ENCODE peak calls at places on chromosomes 11 and 22, in seven cellular contexts. W is IMR-90, E is aorta, K is lower lobe of right lung, U is GM23248, D is psoas muscle, M is Panc1. N is an unnamed sample.
A peak's percentile ranks its signal among the peaks of the same experiment; 100 is the strongest.

GRCh38 chr22:50687829-50688228 is 15.2 kb downstream of the SHANK3 start:
- DNase-seq in W (no peak), E (peak; percentile 38), K (no peak), U (no peak), D (no peak), M (no peak), N (no peak)

GRCh38 chr11:65416341-65417185 is 6.0 kb upstream of the NEAT1 start:
- DNase-seq in W (peak; percentile 71), E (peak; percentile 95), K (peak; percentile 94), U (peak; percentile 89), D (peak; percentile 93), M (no peak), N (peak; percentile 92)

GRCh38 chr11:82858133-82858532 is 42.1 kb downstream of the PRCP start:
- DNase-seq in W (no peak), E (no peak), K (no peak), U (no peak), D (no peak), M (no peak), N (no peak)

GRCh38 chr11:75946531-75947530 is 131.8 kb downstream of the UVRAG start:
- DNase-seq in W (peak; percentile 60), E (no peak), K (no peak), U (peak; percentile 9), D (no peak), M (no peak), N (peak; percentile 18)

GRCh38 chr22:37316405-37316804 is 34.1 kb downstream of the CYTH4 start:
- DNase-seq in W (no peak), E (no peak), K (no peak), U (no peak), D (no peak), M (no peak), N (no peak)

GRCh38 chr22:31871475-31871874 is 72.9 kb upstream of the YWHAH start:
- DNase-seq in W (no peak), E (no peak), K (no peak), U (no peak), D (no peak), M (no peak), N (no peak)

GRCh38 chr22:30000566-30000965 is 79.7 kb upstream of the HORMAD2 start:
- DNase-seq in W (peak; percentile 82), E (no peak), K (no peak), U (peak; percentile 72), D (no peak), M (no peak), N (no peak)

GRCh38 chr22:22013559-22014284 is 31.1 kb upstream of the TOP3B start:
- DNase-seq in W (no peak), E (no peak), K (no peak), U (no peak), D (no peak), M (no peak), N (no peak)

GRCh38 chr22:29617922-29618629 is 14.6 kb downstream of the NF2 start:
- DNase-seq in W (peak; percentile 68), E (no peak), K (no peak), U (peak; percentile 62), D (no peak), M (no peak), N (peak; percentile 36)

GRCh38 chr11:71363721-71364120 is 84.5 kb downstream of the DHCR7 start:
- DNase-seq in W (no peak), E (no peak), K (no peak), U (no peak), D (no peak), M (no peak), N (no peak)

GRCh38 chr11:107916671-107917241 is 11.5 kb upstream of the RAB39A start:
- DNase-seq in W (no peak), E (no peak), K (no peak), U (peak; percentile 40), D (no peak), M (peak; percentile 47), N (no peak)

GRCh38 chr11:67270256-67271211 is 4.3 kb downstream of the GRK2 start:
- DNase-seq in W (no peak), E (peak; percentile 86), K (peak; percentile 69), U (no peak), D (peak; percentile 55), M (no peak), N (peak; percentile 70)

GRCh38 chr11:67268684-67269268 is 2.5 kb downstream of the GRK2 start:
- DNase-seq in W (no peak), E (no peak), K (peak; percentile 50), U (no peak), D (no peak), M (no peak), N (no peak)

GRCh38 chr11:67268036-67268683 is 1.9 kb downstream of the GRK2 start:
- DNase-seq in W (no peak), E (peak; percentile 66), K (peak; percentile 65), U (no peak), D (no peak), M (no peak), N (no peak)

GRCh38 chr11:67271212-67271547 is 4.9 kb downstream of the GRK2 start:
- DNase-seq in W (no peak), E (no peak), K (no peak), U (no peak), D (no peak), M (no peak), N (no peak)

GRCh38 chr11:67269401-67270255 is 3.4 kb downstream of the GRK2 start:
- DNase-seq in W (no peak), E (peak; percentile 66), K (peak; percentile 49), U (no peak), D (no peak), M (no peak), N (peak; percentile 65)
- H3K27ac ChIP-seq in W (peak overlapping the region; percentile 48), E (peak overlapping the region; percentile 23), K (peak overlapping the region; percentile 93), U (no peak overlapping the region), D (peak overlapping the region; percentile 51), M (peak overlapping the region; percentile 69), N (peak overlapping the region; percentile 84)

DNA sequence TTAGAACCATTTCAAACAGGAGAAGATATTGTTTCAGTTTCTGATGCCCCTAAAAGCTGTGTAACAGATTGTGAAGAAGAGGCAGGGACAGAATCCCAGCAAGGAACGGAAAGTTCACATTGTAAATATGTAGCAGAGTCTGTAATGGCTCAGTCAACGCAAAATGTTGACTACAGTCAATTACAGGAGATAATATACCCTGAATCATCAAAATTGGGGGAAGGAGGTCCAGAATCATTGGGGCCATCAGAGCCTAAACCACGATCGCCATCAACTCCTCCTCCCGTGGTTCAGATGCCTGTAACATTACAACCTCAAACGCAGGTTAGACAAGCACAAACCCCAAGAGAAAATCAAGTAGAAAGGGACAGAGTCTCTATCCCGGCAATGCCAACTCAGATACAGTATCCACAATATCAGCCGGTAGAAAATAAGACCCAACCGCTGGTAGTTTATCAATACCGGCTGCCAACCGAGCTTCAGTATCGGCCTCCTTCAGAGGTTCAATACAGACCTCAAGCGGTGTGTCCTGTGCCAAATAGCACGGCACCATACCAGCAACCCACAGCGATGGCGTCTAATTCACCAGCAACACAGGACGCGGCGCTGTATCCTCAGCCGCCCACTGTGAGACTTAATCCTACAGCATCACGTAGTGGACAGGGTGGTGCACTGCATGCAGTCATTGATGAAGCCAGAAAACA is 40.8 kb downstream of the IGLL1 start:
- DNase-seq in W (peak; percentile 69), E (peak; percentile 82), K (peak; percentile 81), U (peak; percentile 84), D (peak; percentile 68), M (peak; percentile 61), N (peak; percentile 88)
- H3K4me3 ChIP-seq in W (no peak overlapping the region), E (no peak overlapping the region), K (no peak overlapping the region), U (peak overlapping the region; percentile 53), D (no peak overlapping the region), M (peak overlapping the region; percentile 9), N (no peak overlapping the region)

DNA sequence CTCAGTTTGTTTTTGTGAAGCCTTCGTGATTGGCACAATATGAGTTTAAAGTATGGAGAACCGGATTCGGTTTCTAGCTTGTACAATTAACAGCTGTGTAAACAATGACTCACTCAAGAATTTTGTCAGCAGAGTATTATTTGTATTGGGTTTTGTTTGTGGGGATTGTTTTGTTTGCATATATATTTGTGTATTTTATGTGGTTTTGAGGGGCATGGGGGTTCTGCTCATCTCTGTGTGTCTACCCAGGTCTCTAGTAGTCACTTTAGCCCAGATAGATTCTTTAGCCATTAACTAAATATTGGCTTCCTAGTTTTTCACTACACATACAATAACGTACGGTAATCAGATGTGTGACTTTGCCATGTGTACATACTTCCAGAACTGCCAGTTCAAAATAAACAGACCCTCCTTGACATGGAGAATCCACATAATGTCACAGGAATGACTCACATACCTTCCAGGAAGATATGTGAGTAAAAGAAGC is 7.5 kb upstream of the MS4A7 start:
- DNase-seq in W (no peak), E (no peak), K (no peak), U (peak; percentile 2), D (no peak), M (peak; percentile 86), N (no peak)
- H3K27ac ChIP-seq in W (no peak overlapping the region), E (no peak overlapping the region), K (no peak overlapping the region), U (no peak overlapping the region), D (no peak overlapping the region), M (peak overlapping the region; percentile 86), N (peak overlapping the region; percentile 74)

GRCh38 chr11:128548655-128549255 is 38.6 kb downstream of the ETS1 start:
- DNase-seq in W (peak; percentile 32), E (peak; percentile 62), K (peak; percentile 70), U (peak; percentile 73), D (peak; percentile 62), M (no peak), N (peak; percentile 34)
- H3K4me3 ChIP-seq in W (peak overlapping the region; percentile 22), E (peak overlapping the region; percentile 39), K (peak overlapping the region; percentile 55), U (peak overlapping the region; percentile 80), D (peak overlapping the region; percentile 69), M (peak overlapping the region; percentile 25), N (no peak overlapping the region)